ENCODE peak calls at places on chromosomes 3 and 15, in eight cellular contexts. R, L, G, B, P, H, S and K are unnamed samples.

GRCh38 chr3:194725346-194725745 is 39.7 kb downstream of the FAM43A start:
- DNase-seq in R (no peak), L (no peak), G (no peak), B (no peak), P (no peak), H (no peak), S (no peak), K (no peak)

GRCh38 chr3:159856496-159857098 is 132.0 kb upstream of the IL12A start:
- DNase-seq in R (no peak), L (no peak), G (no peak), B (no peak), P (no peak), H (no peak), S (no peak), K (no peak)

GRCh38 chr3:189132125-189132744 is 39.5 kb upstream of the TPRG1 start:
- DNase-seq in R (peak; percentile 78), L (peak; percentile 84), G (no peak), B (peak; percentile 90), P (no peak), H (peak; percentile 62), S (peak; percentile 70), K (peak; percentile 85)

GRCh38 chr3:67349551-67350174 is 304.7 kb downstream of the SUCLG2 start:
- DNase-seq in R (no peak), L (no peak), G (no peak), B (peak; percentile 41), P (no peak), H (no peak), S (no peak), K (no peak)

GRCh38 chr3:159766563-159767185 is 222.0 kb upstream of the IL12A start:
- DNase-seq in R (no peak), L (peak; percentile 57), G (no peak), B (peak; percentile 52), P (no peak), H (no peak), S (no peak), K (peak; percentile 61)

GRCh38 chr15:59396211-59396610 is 23.5 kb upstream of the MYO1E start:
- DNase-seq in R (no peak), L (no peak), G (no peak), B (peak; percentile 28), P (no peak), H (no peak), S (no peak), K (no peak)

GRCh38 chr15:24772709-24773373 is 97.3 kb downstream of the NPAP1 start:
- DNase-seq in R (peak; percentile 53), L (peak; percentile 81), G (peak; percentile 83), B (peak; percentile 81), P (no peak), H (peak; percentile 81), S (peak; percentile 83), K (peak; percentile 84)

GRCh38 chr3:134659391-134660045 is 8.7 kb upstream of the KY start:
- DNase-seq in R (no peak), L (no peak), G (no peak), B (no peak), P (peak; percentile 47), H (no peak), S (no peak), K (no peak)

GRCh38 chr15:58457466-58457965 is 25.7 kb downstream of the LIPC start:
- DNase-seq in R (no peak), L (peak; percentile 33), G (no peak), B (peak; percentile 95), P (no peak), H (no peak), S (no peak), K (peak; percentile 54)

GRCh38 chr3:101842245-101842934 is 6.9 kb upstream of the NFKBIZ start:
- DNase-seq in R (no peak), L (no peak), G (no peak), B (no peak), P (no peak), H (no peak), S (no peak), K (peak; percentile 47)

GRCh38 chr15:73822998-73823397 is 50.4 kb upstream of the TBC1D21 start:
- DNase-seq in R (no peak), L (peak; percentile 48), G (no peak), B (peak; percentile 28), P (no peak), H (no peak), S (no peak), K (peak; percentile 64)

GRCh38 chr15:73841756-73842590 is 31.4 kb upstream of the TBC1D21 start:
- DNase-seq in R (no peak), L (no peak), G (no peak), B (no peak), P (no peak), H (no peak), S (no peak), K (no peak)

GRCh38 chr3:43629254-43629653 is 7.4 kb upstream of the ANO10 start:
- DNase-seq in R (no peak), L (no peak), G (no peak), B (peak; percentile 68), P (no peak), H (no peak), S (no peak), K (no peak)

GRCh38 chr3:124600765-124601164 is 129.5 kb upstream of the UMPS start:
- DNase-seq in R (no peak), L (no peak), G (no peak), B (peak; percentile 42), P (no peak), H (no peak), S (no peak), K (no peak)

GRCh38 chr3:152380048-152380447 is 111.3 kb downstream of the MBNL1 start:
- DNase-seq in R (no peak), L (no peak), G (no peak), B (no peak), P (no peak), H (no peak), S (no peak), K (no peak)

GRCh38 chr3:152381881-152382295 is 113.2 kb downstream of the MBNL1 start:
- DNase-seq in R (no peak), L (no peak), G (no peak), B (no peak), P (no peak), H (no peak), S (no peak), K (no peak)

GRCh38 chr3:152383136-152383606 is 114.4 kb downstream of the MBNL1 start:
- DNase-seq in R (no peak), L (peak; percentile 23), G (no peak), B (no peak), P (no peak), H (no peak), S (no peak), K (no peak)

GRCh38 chr3:152384412-152384811 is 115.7 kb downstream of the MBNL1 start:
- DNase-seq in R (no peak), L (no peak), G (no peak), B (no peak), P (no peak), H (no peak), S (no peak), K (no peak)

GRCh38 chr3:152382312-152383135 is 113.8 kb downstream of the MBNL1 start:
- DNase-seq in R (no peak), L (peak; percentile 57), G (no peak), B (no peak), P (no peak), H (no peak), S (no peak), K (peak; percentile 44)
- H3K4me3 ChIP-seq in R (no peak overlapping the region), L (peak overlapping the region; percentile 9), G (no peak overlapping the region), B (no peak overlapping the region), P (peak overlapping the region; percentile 25), H (no peak overlapping the region), S (peak overlapping the region; percentile 31), K (peak overlapping the region; percentile 39)

GRCh38 chr15:71600237-71600636 is 210.1 kb upstream of the NR2E3 start:
- DNase-seq in R (no peak), L (no peak), G (no peak), B (no peak), P (no peak), H (no peak), S (no peak), K (no peak)

GRCh38 chr15:71599404-71600225 is 210.7 kb upstream of the NR2E3 start:
- DNase-seq in R (no peak), L (no peak), G (no peak), B (no peak), P (no peak), H (peak; percentile 31), S (no peak), K (no peak)

GRCh38 chr15:71595846-71596553 is 214.4 kb upstream of the NR2E3 start:
- DNase-seq in R (no peak), L (peak; percentile 33), G (no peak), B (peak; percentile 54), P (no peak), H (no peak), S (no peak), K (no peak)

GRCh38 chr15:71598741-71599140 is 211.6 kb upstream of the NR2E3 start:
- DNase-seq in R (no peak), L (no peak), G (no peak), B (no peak), P (no peak), H (no peak), S (no peak), K (no peak)

DNA sequence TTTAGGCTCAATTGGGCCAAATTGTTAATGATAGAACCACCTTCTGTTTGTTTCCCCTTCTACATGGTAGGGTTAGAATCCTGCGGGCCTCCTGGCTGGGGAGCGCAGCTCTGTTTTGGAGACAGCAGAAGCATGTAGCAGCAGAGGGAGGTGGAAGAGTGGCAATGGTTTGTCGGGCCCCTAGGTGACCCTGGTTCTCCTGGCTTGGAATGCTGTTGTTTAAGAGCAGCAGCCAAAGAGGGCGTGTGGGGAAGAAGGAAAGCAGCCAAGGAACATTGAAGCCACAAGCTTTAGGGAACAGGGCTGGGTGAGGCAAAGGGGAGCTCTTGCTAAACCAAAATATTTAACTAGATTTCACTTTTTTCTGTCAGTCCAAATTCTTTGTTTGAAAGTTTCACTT is 213.7 kb upstream of the NR2E3 start:
- DNase-seq in R (no peak), L (peak; percentile 74), G (no peak), B (peak; percentile 68), P (no peak), H (peak; percentile 63), S (peak; percentile 68), K (peak; percentile 42)
- TF ChIP-seq CTCF in R (no peak), L (no peak), G (no peak), B (no peak), P (no peak), H (no peak), S (no peak), K (no peak)

DNA sequence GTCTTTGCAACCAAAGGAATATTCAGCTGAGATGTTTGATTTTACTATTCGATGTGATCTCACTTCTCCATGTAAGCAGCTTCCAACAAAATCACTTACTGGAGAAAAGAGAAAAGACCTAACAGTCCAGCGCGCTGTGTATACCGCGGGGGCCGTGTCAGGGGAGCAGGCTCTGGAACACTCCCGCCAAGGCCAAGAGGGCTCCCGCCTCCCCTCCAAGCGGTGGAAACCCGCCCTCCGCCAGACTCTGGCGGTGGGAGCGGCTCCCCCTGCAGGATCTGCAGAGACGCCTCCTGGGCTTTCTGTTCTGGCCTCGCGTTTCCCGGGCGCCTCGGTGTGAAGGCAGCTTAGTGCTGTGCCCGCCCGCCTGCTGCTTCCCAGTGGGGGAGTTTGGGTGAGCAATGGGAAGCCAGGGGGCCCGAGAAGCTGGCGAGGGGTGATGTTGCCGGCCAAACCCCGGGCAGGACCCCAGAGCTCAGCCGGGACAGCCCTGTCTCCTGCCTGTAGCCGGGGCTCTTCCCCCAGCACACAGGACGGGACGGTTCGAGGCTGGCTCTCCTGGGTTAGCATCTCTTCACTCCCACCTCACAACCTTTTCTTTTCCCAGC is 36.3 kb downstream of the CHST14 start:
- DNase-seq in R (no peak), L (peak; percentile 80), G (peak; percentile 95), B (peak; percentile 68), P (peak; percentile 84), H (peak; percentile 84), S (peak; percentile 89), K (peak; percentile 70)
- H3K4me3 ChIP-seq in R (no peak overlapping the region), L (peak overlapping the region; percentile 28), G (peak overlapping the region; percentile 18), B (peak overlapping the region; percentile 22), P (peak overlapping the region; percentile 41), H (no peak overlapping the region), S (peak overlapping the region; percentile 38), K (peak overlapping the region; percentile 29)

GRCh38 chr15:46280753-46281521 is 646.1 kb downstream of the SQOR start:
- DNase-seq in R (no peak), L (no peak), G (peak; percentile 81), B (no peak), P (no peak), H (no peak), S (no peak), K (peak; percentile 29)
- TF ChIP-seq CTCF in R (no peak), L (no peak), G (peak; percentile 62), B (no peak), P (no peak), H (peak; percentile 18), S (no peak), K (peak; percentile 29)